ENCODE peak calls at places on chromosomes 13 and 19, in nine cellular contexts. A is SK-N-SH, B is tibial artery, Y is A549, X is GM23338, C is tibial nerve, P is left ventricle myocardium inferior, F is uterus, R is lung. N is an unnamed sample.

GRCh38 chr13:101626925-101627555 is 174.6 kb downstream of the ITGBL1 start:
- DNase-seq in X (no peak), C (no peak), A (no peak), B (no peak), R (no peak), P (no peak), F (no peak), Y (no peak), N (no peak)

GRCh38 chr19:30447276-30447870 is 75.2 kb downstream of the ZNF536 start:
- DNase-seq in A (no peak), X (no peak), F (no peak), C (no peak), B (peak; percentile 32), R (no peak), P (no peak), Y (no peak), N (no peak)

GRCh38 chr13:86882835-86883234 is 788.3 kb upstream of the SLITRK5 start:
- DNase-seq in B (no peak), X (no peak), R (no peak), C (no peak), Y (no peak), A (no peak), P (no peak), F (no peak), N (no peak)

GRCh38 chr13:47794963-47795362 is 206.1 kb downstream of the SUCLA2 start:
- DNase-seq in P (no peak), X (peak; percentile 74), F (no peak), A (peak; percentile 26), B (no peak), Y (peak; percentile 4), C (no peak), R (no peak), N (no peak)

GRCh38 chr13:45162194-45162593 is 38.7 kb downstream of the KCTD4 start:
- DNase-seq in R (no peak), A (no peak), F (no peak), B (no peak), Y (no peak), X (no peak), P (no peak), C (no peak), N (no peak)

GRCh38 chr13:113458218-113459065 is 5.2 kb upstream of the ADPRHL1 start:
- DNase-seq in R (no peak), A (peak; percentile 89), C (no peak), X (peak; percentile 59), P (no peak), Y (peak; percentile 12), B (no peak), F (no peak), N (peak; percentile 39)

GRCh38 chr19:3202346-3202745 is 16.6 kb downstream of the NCLN start:
- DNase-seq in F (no peak), C (no peak), P (no peak), Y (no peak), R (no peak), A (no peak), B (no peak), X (no peak), N (no peak)

GRCh38 chr19:53813996-53814395 is 10.1 kb downstream of the NLRP12 start:
- DNase-seq in P (no peak), C (no peak), R (no peak), X (no peak), A (no peak), Y (no peak), B (no peak), F (no peak), N (no peak)

GRCh38 chr13:52033039-52033438 is 8.5 kb downstream of the UTP14C start:
- DNase-seq in B (no peak), P (no peak), A (no peak), C (no peak), R (no peak), Y (no peak), F (no peak), X (no peak), N (no peak)

GRCh38 chr13:78497702-78498319 is 105.5 kb downstream of the POU4F1 start:
- DNase-seq in F (no peak), X (no peak), Y (no peak), R (no peak), A (peak; percentile 7), B (no peak), C (no peak), P (peak; percentile 15), N (no peak)

GRCh38 chr19:46466536-46467199 is 4.7 kb downstream of the PNMA8A start:
- DNase-seq in F (peak; percentile 38), Y (no peak), C (no peak), B (peak; percentile 69), R (no peak), X (no peak), P (peak; percentile 56), A (no peak), N (peak; percentile 75)
- H3K4me1 ChIP-seq in F (no peaks in the 10 kb centered on the region), Y (peaks cover 17% of the 10 kb centered on the region), C (no peaks in the 10 kb centered on the region), B (peaks cover 30% of the 10 kb centered on the region), R (peaks cover 7% of the 10 kb centered on the region), X (peaks cover 8% of the 10 kb centered on the region), P (peaks cover 10% of the 10 kb centered on the region), A (peaks cover 13% of the 10 kb centered on the region), N (peaks cover 3% of the 10 kb centered on the region)

GRCh38 chr19:41871573-41872383 is 5.3 kb upstream of the CD79A start:
- DNase-seq in A (peak; percentile 19), B (no peak), P (peak; percentile 23), C (no peak), R (no peak), Y (no peak), F (no peak), X (peak; percentile 35), N (no peak)

GRCh38 chr19:41872775-41873647 is 4.1 kb upstream of the CD79A start:
- DNase-seq in A (peak; percentile 72), Y (peak; percentile 90), X (peak; percentile 96), B (no peak), F (no peak), P (peak; percentile 61), C (no peak), R (peak; percentile 86), N (peak; percentile 42)

GRCh38 chr19:41869374-41869955 is 7.6 kb upstream of the CD79A start:
- DNase-seq in R (no peak), F (no peak), Y (no peak), C (no peak), A (no peak), X (no peak), P (no peak), B (no peak), N (peak; percentile 33)

GRCh38 chr19:41870401-41870873 is 6.6 kb upstream of the CD79A start:
- DNase-seq in A (peak; percentile 22), Y (no peak), P (no peak), R (peak; percentile 34), B (no peak), X (no peak), C (no peak), F (no peak), N (peak; percentile 37)

DNA sequence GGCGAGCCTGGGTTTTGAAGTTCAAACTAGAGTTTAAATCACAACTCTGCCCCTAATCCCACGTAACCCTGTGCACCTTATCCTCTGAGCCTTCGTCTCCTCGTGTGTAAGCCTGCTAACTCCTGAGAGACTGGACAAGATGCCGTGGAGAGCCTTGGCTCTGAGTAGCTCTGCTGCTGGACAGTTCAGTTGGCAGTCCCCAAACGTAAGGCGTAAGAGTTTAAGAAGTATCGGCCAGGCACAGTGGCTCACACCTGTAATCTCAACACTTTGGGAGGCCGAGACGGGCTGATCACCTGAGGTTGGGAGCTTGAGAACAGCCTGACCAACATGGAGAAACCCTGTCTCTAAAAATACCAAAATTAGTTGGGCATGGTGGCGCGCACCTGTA is 4.7 kb upstream of the CD79A start:
- DNase-seq in P (no peak), B (no peak), F (no peak), R (no peak), A (no peak), X (no peak), C (no peak), Y (no peak), N (no peak)
- H3K4me1 ChIP-seq in P (peaks cover 56% of the 10 kb centered on the region), B (no peaks in the 10 kb centered on the region), F (no peaks in the 10 kb centered on the region), R (no peaks in the 10 kb centered on the region), A (no peaks in the 10 kb centered on the region), X (peaks cover 6% of the 10 kb centered on the region), C (no peaks in the 10 kb centered on the region), Y (peaks cover 41% of the 10 kb centered on the region), N (no peaks in the 10 kb centered on the region)

DNA sequence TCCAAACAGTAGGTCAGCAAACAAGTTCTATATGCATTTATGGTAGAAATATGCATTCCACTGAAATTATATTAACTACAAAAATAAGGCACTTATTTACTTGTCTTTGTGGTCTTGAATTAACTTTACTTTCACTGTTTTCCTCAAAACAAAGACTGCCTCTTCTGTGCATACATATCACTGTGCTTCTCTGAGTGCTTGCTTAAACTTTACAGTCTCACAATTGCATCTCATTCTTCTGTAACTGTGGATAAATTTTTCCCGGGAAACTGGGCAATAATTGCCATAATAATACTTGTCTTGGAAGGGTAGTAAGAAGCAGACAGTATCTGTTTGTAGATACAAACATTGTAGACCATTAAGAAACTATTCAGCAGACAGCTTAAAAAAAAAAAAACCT is 38.4 kb downstream of the EFNB2 start:
- DNase-seq in C (no peak), A (no peak), Y (no peak), X (no peak), F (no peak), P (no peak), R (no peak), B (no peak), N (no peak)
- H3K4me1 ChIP-seq in C (no peaks in the 10 kb centered on the region), A (peaks cover 21% of the 10 kb centered on the region), Y (no peaks in the 10 kb centered on the region), X (peaks cover 46% of the 10 kb centered on the region), F (peaks cover 3% of the 10 kb centered on the region), P (peaks cover 80% of the 10 kb centered on the region), R (peaks cover 13% of the 10 kb centered on the region), B (peaks cover 12% of the 10 kb centered on the region), N (peaks cover 50% of the 10 kb centered on the region)

GRCh38 chr19:6533000-6533328 is 2.1 kb downstream of the TNFSF9 start:
- DNase-seq in A (no peak), B (no peak), X (no peak), R (no peak), F (no peak), Y (no peak), C (no peak), P (no peak), N (no peak)

GRCh38 chr19:6533746-6534418 is 3.1 kb downstream of the TNFSF9 start:
- DNase-seq in A (no peak), F (no peak), C (no peak), P (no peak), Y (no peak), R (no peak), B (no peak), X (peak; percentile 92), N (no peak)

GRCh38 chr19:6534451-6535093 is 3.7 kb downstream of the TNFSF9 start:
- DNase-seq in X (peak; percentile 65), C (no peak), R (no peak), P (no peak), Y (no peak), F (no peak), B (no peak), A (no peak), N (no peak)

GRCh38 chr19:6536138-6536671 is 5.4 kb downstream of the TNFSF9 start:
- DNase-seq in A (peak; percentile 88), P (no peak), Y (peak; percentile 70), R (peak; percentile 73), X (peak; percentile 84), B (no peak), F (peak; percentile 20), C (no peak), N (peak; percentile 78)

DNA sequence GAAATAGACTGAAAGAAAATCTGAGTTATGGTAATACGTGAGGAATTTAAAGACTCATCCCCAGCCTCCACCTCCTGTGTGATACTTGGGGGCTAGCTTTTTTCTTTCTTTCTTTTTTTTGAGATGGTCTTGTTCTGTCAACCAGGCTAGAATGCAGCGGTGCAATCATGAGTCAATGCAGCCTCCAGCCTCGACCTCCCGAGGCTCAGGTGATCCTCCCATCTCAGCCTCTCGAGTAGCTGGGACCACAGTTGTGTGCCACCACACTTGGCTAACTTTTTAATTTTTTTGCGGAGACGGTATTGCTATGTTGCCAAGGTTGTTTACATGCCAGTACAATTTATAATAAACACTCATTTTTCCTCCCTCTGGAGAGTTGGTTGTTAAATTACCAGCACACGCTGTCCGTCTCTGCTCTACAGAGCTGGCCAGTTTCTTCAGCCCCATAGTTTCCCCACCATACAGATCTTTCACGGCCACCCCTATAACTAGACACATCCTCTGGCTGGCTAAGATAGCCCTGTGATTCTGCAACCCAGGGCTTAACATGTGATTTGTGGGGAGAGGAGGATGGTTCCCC is 4.8 kb downstream of the TNFSF9 start:
- DNase-seq in A (no peak), R (no peak), P (no peak), F (no peak), X (no peak), Y (no peak), C (no peak), B (no peak), N (no peak)
- H3K4me1 ChIP-seq in A (no peaks in the 10 kb centered on the region), R (peaks cover 2% of the 10 kb centered on the region), P (peaks cover 13% of the 10 kb centered on the region), F (peaks cover 6% of the 10 kb centered on the region), X (peaks cover 11% of the 10 kb centered on the region), Y (peaks cover 29% of the 10 kb centered on the region), C (no peaks in the 10 kb centered on the region), B (peaks cover 12% of the 10 kb centered on the region), N (peaks cover 7% of the 10 kb centered on the region)

N was measured in psoas muscle.